ENCODE peak calls at places on chromosomes 12 and 14, in four cellular contexts. C is HepG2, M is SK-N-SH, I is H1. H is an unnamed sample.

GRCh38 chr12:12561305-12562015 is 1.2 kb downstream of the DUSP16 start:
- DNase-seq in C (peak; percentile 53), M (peak; percentile 75), I (peak; percentile 68), H (no peak)

GRCh38 chr12:115960-116915 is 49.7 kb downstream of the IQSEC3 start:
- DNase-seq in C (no peak), M (no peak), I (no peak), H (no peak)

GRCh38 chr12:27651201-27651600 is 45.0 kb upstream of the REP15 start:
- DNase-seq in C (no peak), M (no peak), I (no peak), H (no peak)

GRCh38 chr12:5246196-5246595 is 185.7 kb upstream of the NTF3 start:
- DNase-seq in C (no peak), M (no peak), I (no peak), H (no peak)

GRCh38 chr12:113196996-113197395 is 11.5 kb downstream of the RITA1 start:
- DNase-seq in C (peak; percentile 69), M (peak; percentile 92), I (peak; percentile 72), H (no peak)

GRCh38 chr14:65001758-65002157 is 15.1 kb downstream of the FNTB start:
- DNase-seq in C (no peak), M (no peak), I (no peak), H (no peak)

GRCh38 chr12:100268835-100269564 is 2.0 kb downstream of the SCYL2 start:
- DNase-seq in C (no peak), M (no peak), I (no peak), H (no peak)

GRCh38 chr14:88790501-88791251 is 2.1 kb downstream of the EML5 start:
- DNase-seq in C (no peak), M (peak; percentile 14), I (no peak), H (no peak)

GRCh38 chr14:89349196-89350008 is 67.6 kb downstream of the FOXN3 start:
- DNase-seq in C (no peak), M (peak; percentile 64), I (no peak), H (no peak)

GRCh38 chr14:50064993-50065392 is 51.4 kb downstream of the VCPKMT start:
- DNase-seq in C (no peak), M (no peak), I (no peak), H (peak; percentile 98)

GRCh38 chr12:17079251-17079909 is 473.4 kb upstream of the LMO3 start:
- DNase-seq in C (peak; percentile 1), M (no peak), I (no peak), H (no peak)

GRCh38 chr12:57092529-57092862 is 3.6 kb downstream of the NAB2 start:
- DNase-seq in C (no peak), M (peak; percentile 3), I (no peak), H (no peak)

GRCh38 chr12:57090456-57090855 is 1.5 kb downstream of the NAB2 start:
- DNase-seq in C (no peak), M (peak; percentile 22), I (no peak), H (no peak)

GRCh38 chr12:57089259-57090245 is 638 bp downstream of the NAB2 start:
- DNase-seq in C (no peak), M (peak; percentile 69), I (peak; percentile 68), H (no peak)

GRCh38 chr12:57091633-57092528 is 3.0 kb downstream of the NAB2 start:
- DNase-seq in C (no peak), M (peak; percentile 7), I (no peak), H (no peak)

GRCh38 chr12:57090924-57091632 is 2.2 kb downstream of the NAB2 start:
- DNase-seq in C (no peak), M (peak; percentile 15), I (no peak), H (no peak)
- TF ChIP-seq TCF12 in C (no peak), M (no peak), I (no peak), H (no peak)

GRCh38 chr12:54374555-54375257 is 9.8 kb downstream of the ZNF385A start:
- DNase-seq in C (no peak), M (peak; percentile 49), I (no peak), H (no peak)

GRCh38 chr12:54378791-54379400 is 5.6 kb downstream of the ZNF385A start:
- DNase-seq in C (peak; percentile 29), M (peak; percentile 93), I (peak; percentile 89), H (no peak)

GRCh38 chr12:54377797-54378515 is 6.6 kb downstream of the ZNF385A start:
- DNase-seq in C (no peak), M (no peak), I (no peak), H (no peak)

GRCh38 chr12:54375258-54375579 is 9.3 kb downstream of the ZNF385A start:
- DNase-seq in C (no peak), M (no peak), I (no peak), H (no peak)

DNA sequence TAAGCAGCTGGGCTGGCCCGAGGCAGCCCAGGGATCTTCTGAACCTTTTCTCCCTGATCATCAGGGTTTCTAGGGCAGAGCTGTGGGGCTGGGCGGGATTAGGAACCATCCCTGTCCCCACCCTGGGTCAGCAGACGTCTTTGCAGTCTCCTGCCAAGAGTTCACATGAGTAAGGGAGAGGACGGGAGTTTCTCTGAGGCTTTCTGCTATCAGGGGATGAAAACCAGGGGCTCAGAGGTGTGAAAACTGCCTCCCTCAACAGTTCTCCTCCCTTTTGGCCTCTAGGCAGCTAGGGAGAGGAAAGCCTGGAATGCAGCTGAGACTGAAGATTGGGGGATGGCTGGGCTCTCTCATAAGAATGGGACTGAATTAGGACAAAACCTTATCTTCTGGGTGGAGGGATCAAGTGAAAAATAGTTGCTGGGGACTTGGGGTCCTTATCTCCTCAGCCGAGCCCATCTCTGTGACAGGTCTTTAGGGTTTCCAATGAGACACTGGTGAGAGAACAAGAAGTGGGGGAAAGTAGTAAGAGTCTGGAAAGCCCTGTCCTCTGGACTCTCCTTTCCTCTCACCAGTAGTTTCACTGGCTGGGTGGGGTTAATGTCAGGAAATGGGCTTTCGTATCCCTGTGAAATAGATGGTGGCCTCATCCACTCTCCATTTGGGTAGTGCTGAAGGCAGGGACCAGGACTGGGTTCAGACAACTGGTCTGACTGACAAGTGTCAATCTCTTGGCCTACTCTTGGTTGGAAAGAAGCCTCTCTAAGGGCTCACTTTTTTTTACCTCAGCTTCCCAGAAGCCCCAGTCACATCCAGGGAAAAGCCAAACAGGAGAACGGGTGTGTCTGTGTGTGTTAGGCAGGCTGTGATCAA is 7.7 kb downstream of the ZNF385A start:
- DNase-seq in C (no peak), M (no peak), I (no peak), H (no peak)
- TF ChIP-seq TCF12 in C (no peak), M (no peak), I (no peak), H (no peak)

DNA sequence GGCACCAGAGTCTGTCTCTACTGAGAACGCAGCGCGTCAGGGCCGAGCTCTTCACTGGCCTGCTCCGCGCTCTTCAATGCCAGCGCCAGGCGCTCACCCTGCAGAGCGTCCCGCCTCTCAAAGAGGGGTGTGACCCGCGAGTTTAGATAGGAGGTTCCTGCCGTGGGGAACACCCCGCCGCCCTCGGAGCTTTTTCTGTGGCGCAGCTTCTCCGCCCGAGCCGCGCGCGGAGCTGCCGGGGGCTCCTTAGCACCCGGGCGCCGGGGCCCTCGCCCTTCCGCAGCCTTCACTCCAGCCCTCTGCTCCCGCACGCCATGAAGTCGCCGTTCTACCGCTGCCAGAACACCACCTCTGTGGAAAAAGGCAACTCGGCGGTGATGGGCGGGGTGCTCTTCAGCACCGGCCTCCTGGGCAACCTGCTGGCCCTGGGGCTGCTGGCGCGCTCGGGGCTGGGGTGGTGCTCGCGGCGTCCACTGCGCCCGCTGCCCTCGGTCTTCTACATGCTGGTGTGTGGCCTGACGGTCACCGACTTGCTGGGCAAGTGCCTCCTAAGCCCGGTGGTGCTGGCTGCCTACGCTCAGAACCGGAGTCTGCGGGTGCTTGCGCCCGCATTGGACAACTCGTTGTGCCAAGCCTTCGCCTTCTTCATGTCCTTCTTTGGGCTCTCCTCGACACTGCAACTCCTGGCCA is at the start of gene PTGDR:
- DNase-seq in C (no peak), M (peak; percentile 32), I (peak; percentile 80), H (no peak)
- TF ChIP-seq TCF12 in C (no peak), M (no peak), I (no peak), H (no peak)

GRCh38 chr12:109999649-109999971 is 380 bp downstream of the ANKRD13A start:
- DNase-seq in C (no peak), M (no peak), I (no peak), H (no peak)

GRCh38 chr12:110001596-110001995 is 2.4 kb downstream of the ANKRD13A start:
- DNase-seq in C (no peak), M (no peak), I (no peak), H (no peak)

GRCh38 chr12:109998904-109999648 is at the start of gene ANKRD13A:
- DNase-seq in C (peak; percentile 87), M (peak; percentile 93), I (peak; percentile 91), H (peak; percentile 92)

GRCh38 chr12:109998241-109998903 is 858 bp upstream of the ANKRD13A start:
- DNase-seq in C (no peak), M (no peak), I (no peak), H (no peak)

GRCh38 chr12:109999983-110000505 is 814 bp downstream of the ANKRD13A start:
- DNase-seq in C (no peak), M (no peak), I (no peak), H (no peak)
- TF ChIP-seq TCF12 in C (no peak), M (no peak), I (no peak), H (no peak)

GRCh38 chr14:54606178-54606577 is 39.2 kb downstream of the SAMD4A start:
- DNase-seq in C (no peak), M (no peak), I (no peak), H (no peak)

GRCh38 chr14:54610051-54610977 is 43.4 kb downstream of the SAMD4A start:
- DNase-seq in C (no peak), M (no peak), I (no peak), H (no peak)

GRCh38 chr14:54603362-54603761 is 36.4 kb downstream of the SAMD4A start:
- DNase-seq in C (no peak), M (no peak), I (no peak), H (no peak)

GRCh38 chr14:54609576-54609975 is 42.6 kb downstream of the SAMD4A start:
- DNase-seq in C (no peak), M (no peak), I (no peak), H (no peak)

DNA sequence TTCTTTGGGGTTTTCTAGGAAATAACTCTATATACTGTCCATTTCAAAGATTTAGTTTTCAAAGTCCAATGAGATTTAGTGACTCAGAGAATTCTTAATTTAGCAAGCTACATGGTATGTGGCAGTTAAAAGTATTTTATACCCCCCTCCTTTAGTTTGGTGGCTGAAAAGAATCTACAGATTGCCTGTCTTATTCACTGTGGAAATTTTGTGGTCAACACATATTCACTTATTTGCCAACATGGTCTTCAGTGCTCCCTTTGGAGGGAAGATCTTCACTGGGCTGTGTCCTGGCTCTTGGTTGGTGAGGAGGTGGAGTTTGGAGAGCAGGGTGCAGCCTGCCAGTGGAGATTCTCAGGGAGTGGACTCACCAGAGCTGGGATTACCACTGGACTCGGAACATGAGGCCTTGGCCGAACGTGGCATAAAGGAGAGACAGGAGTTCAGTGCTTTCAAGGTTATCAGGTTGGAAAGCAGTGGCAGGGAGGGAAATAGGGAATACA is 39.8 kb downstream of the SAMD4A start:
- DNase-seq in C (no peak), M (no peak), I (no peak), H (no peak)
- TF ChIP-seq TCF12 in C (no peak), M (peak; percentile 67), I (no peak), H (no peak)

GRCh38 chr14:100890044-100890443 is 13.5 kb downstream of the RTL1 start:
- DNase-seq in C (no peak), M (no peak), I (no peak), H (no peak)

GRCh38 chr14:100891051-100891450 is 12.5 kb downstream of the RTL1 start:
- DNase-seq in C (no peak), M (no peak), I (no peak), H (no peak)

GRCh38 chr14:100889641-100890040 is 13.9 kb downstream of the RTL1 start:
- DNase-seq in C (no peak), M (no peak), I (no peak), H (no peak)

GRCh38 chr14:100891501-100892445 is 11.7 kb downstream of the RTL1 start:
- DNase-seq in C (no peak), M (no peak), I (no peak), H (no peak)

GRCh38 chr14:100890451-100890850 is 13.1 kb downstream of the RTL1 start:
- DNase-seq in C (no peak), M (no peak), I (no peak), H (no peak)
- TF ChIP-seq TCF12 in C (no peak), M (no peak), I (no peak), H (no peak)